ENCODE peak calls at places on chromosomes 4 and X, in five cellular contexts. W is NCI-H1105; L is naive thymus-derived CD8-positive, alpha-beta T cell; F is caudate nucleus; M is adipocyte. O is an unnamed sample.

GRCh38 chrX:1481636-1482529 is 29.2 kb upstream of the ASMTL start:
- DNase-seq in L (peak), F (no peak), W (no peak), M (peak), O (peak)

GRCh38 chr4:103171006-103171405 is 27.1 kb downstream of the CENPE start:
- DNase-seq in F (no peak), M (no peak), L (no peak), W (no peak), O (no peak)

GRCh38 chrX:129593137-129593536 is 53.1 kb downstream of the OCRL start:
- DNase-seq in M (peak), L (no peak), F (no peak), W (no peak), O (no peak)

GRCh38 chrX:12378263-12378662 is 240.0 kb downstream of the FRMPD4 start:
- DNase-seq in M (no peak), W (no peak), F (no peak), L (no peak), O (no peak)

GRCh38 chr4:21830272-21830671 is 118.3 kb downstream of the KCNIP4 start:
- DNase-seq in W (no peak), M (no peak), F (no peak), L (no peak), O (no peak)

GRCh38 chrX:117458243-117458968 is 658.2 kb downstream of the KLHL13 start:
- DNase-seq in M (no peak), L (no peak), W (no peak), F (no peak), O (no peak)

GRCh38 chrX:116873678-116874077 is 410.9 kb upstream of the CT83 start:
- DNase-seq in L (no peak), F (no peak), M (peak), W (no peak), O (no peak)

GRCh38 chr4:133160853-133161252 is 11.8 kb downstream of the PCDH10 start:
- DNase-seq in M (no peak), F (no peak), L (no peak), W (no peak), O (no peak)

GRCh38 chr4:139963708-139964107 is 190.3 kb downstream of the MAML3 start:
- DNase-seq in L (no peak), M (no peak), F (no peak), W (no peak), O (no peak)

O was measured in effector memory CD8-positive, alpha-beta T cell.